ENCODE peak calls at places on chromosomes 13 and 19, in seven cellular contexts. E is A549; A is fibroblast of pulmonary artery; G is HFF-Myc; M is AG10803; N is CD4-positive, CD25-positive, alpha-beta regulatory T cell; K is thoracic aorta. D is an unnamed sample.

GRCh38 chr13:46687810-46688209 is 109.2 kb downstream of the ESD start:
- DNase-seq in E (peak), A (peak), G (peak), M (no peak), N (no peak), K (no peak), D (no peak)

GRCh38 chr19:919157-920050 is 2.3 kb downstream of the KISS1R start:
- DNase-seq in E (no peak), A (no peak), G (no peak), M (no peak), N (no peak), K (no peak), D (no peak)

GRCh38 chr19:19217110-19217509 is 5.4 kb downstream of the NCAN start:
- DNase-seq in E (peak), A (peak), G (no peak), M (peak), N (no peak), K (no peak), D (peak)

GRCh38 chr13:19888799-19889198 is 25.4 kb upstream of the ZMYM5 start:
- DNase-seq in E (no peak), A (peak), G (no peak), M (peak), N (no peak), K (no peak), D (no peak)

GRCh38 chr19:29559743-29560142 is 33.9 kb downstream of the VSTM2B start:
- DNase-seq in E (no peak), A (no peak), G (no peak), M (no peak), N (no peak), K (no peak), D (no peak)

GRCh38 chr19:1455336-1456120 is 5.6 kb downstream of the APC2 start:
- DNase-seq in E (peak), A (peak), G (no peak), M (peak), N (peak), K (peak), D (peak)

GRCh38 chr13:114071991-114072390 is 60.4 kb downstream of the RASA3 start:
- DNase-seq in E (no peak), A (no peak), G (no peak), M (no peak), N (no peak), K (no peak), D (no peak)

GRCh38 chr19:50657672-50658437 is 8.6 kb downstream of the C19orf81 start:
- DNase-seq in E (peak), A (peak), G (peak), M (peak), N (peak), K (peak), D (peak)

GRCh38 chr19:18865973-18866799 is 29.8 kb downstream of the CERS1 start:
- DNase-seq in E (peak), A (peak), G (no peak), M (peak), N (peak), K (no peak), D (peak)

GRCh38 chr19:5326986-5327623 is 13.5 kb downstream of the PTPRS start:
- DNase-seq in E (no peak), A (no peak), G (no peak), M (no peak), N (no peak), K (no peak), D (no peak)

GRCh38 chr19:4687396-4687795 is 17.3 kb upstream of the MYDGF start:
- DNase-seq in E (no peak), A (no peak), G (no peak), M (no peak), N (no peak), K (no peak), D (no peak)

GRCh38 chr19:49469828-49470614 is 4.0 kb upstream of the FLT3LG start:
- DNase-seq in E (no peak), A (no peak), G (no peak), M (no peak), N (peak), K (no peak), D (peak)

GRCh38 chr13:22074403-22074802 is 403.5 kb downstream of the FGF9 start:
- DNase-seq in E (no peak), A (no peak), G (no peak), M (no peak), N (no peak), K (no peak), D (no peak)

DNA sequence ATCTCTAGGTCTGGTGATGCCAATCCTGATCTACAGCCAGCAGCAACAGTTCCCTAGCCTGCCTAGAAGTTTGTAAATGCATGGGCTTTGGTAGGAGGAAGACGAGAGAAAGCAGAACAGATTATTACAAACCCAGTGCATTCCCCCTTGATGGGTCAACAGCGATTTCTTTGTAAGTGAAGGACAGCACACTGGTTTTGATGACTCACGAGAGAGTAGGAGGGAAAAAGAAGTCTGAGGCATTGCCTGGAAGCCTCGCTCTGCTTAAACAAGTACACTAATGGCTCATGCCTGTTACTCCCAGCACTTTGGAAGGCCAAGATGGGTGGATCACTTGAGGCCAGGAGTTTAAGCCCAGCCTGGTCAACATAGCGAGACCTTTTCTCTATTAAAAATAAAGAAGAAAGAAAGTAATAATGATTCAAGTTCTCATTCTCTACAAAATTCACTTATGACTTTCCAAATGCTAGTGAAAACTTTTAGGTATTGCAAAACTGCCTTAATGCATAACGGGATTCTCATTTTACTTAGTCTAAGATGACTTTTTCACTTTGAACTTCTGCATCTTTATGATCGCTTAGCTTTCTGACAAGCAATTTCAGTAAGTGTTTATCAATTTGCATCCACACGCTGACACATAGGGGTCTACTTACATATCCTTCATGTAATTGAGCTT is 47.7 kb upstream of the USPL1 start:
- DNase-seq in E (peak), A (peak), G (peak), M (peak), N (no peak), K (peak), D (no peak)
- H3K4me3 ChIP-seq in E (no peak), A (no peak), G (no peak), M (no peak), N (no peak), K (no peak), D (no peak)

GRCh38 chr13:95644611-95645052 is at the start of gene DZIP1:
- DNase-seq in E (peak), A (peak), G (peak), M (peak), N (no peak), K (peak), D (peak)
- H3K4me3 ChIP-seq in E (peak), A (peak), G (peak), M (peak), N (no peak), K (peak), D (peak)

DNA sequence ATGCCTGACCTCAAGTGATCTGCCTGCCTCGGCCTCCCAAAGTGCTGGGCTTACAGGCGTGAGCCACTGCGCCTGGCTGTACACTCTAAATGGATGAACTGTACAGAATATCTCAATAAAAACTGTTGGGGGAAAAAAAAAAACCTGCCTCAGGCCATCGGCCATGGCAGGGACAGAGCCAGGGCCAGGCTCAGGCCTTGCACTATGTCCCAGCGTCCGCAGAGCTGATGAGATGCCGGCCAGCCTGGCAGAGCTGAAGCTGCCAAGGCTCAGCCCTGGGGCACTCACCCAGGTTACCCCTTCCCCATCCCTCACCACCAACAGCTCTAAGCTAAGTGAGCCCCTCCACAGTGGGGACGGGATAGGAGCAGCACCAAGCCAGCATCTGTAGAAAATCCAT is 6.1 kb downstream of the PPP6R1 start:
- DNase-seq in E (no peak), A (no peak), G (no peak), M (no peak), N (no peak), K (no peak), D (no peak)
- H3K4me3 ChIP-seq in E (no peak), A (no peak), G (no peak), M (no peak), N (peak), K (no peak), D (no peak)

DNA sequence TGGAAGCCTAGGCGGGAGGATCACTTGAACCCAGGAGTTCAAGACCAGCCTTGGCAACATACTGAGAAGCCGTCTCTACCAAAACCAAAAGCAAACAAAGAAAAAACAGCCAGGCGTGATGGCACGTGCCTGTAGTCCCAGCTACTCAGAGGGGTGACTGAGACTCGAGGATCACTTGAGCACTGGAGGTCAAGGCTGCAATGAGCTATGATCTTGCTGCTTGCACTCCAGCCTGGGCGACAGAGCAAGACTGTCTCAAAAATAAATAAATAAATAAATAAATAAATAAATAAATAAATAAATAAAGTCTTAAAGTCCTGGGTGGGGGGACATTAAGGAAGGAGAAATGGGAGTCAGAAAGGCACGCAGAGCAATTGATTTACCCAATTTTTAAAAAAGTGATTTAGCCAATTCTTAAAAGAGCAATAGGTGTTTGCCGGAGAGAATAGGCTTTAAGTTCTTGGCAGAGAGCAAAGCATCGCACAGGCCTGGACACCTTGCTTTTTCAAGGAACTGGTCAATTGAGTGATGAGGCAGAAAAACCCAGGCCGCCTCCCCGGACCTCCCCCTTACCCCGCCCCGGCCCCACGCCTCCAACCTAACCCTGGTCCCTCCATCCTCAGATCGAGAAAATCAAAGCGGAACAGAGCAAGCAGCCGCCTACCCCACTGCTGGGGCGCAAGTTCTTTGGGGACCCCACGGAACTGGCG is 9.5 kb upstream of the SHKBP1 start:
- DNase-seq in E (no peak), A (no peak), G (no peak), M (no peak), N (no peak), K (no peak), D (no peak)
- H3K4me3 ChIP-seq in E (peak), A (peak), G (peak), M (peak), N (no peak), K (peak), D (no peak)

GRCh38 chr19:13507053-13507611 is 853 bp upstream of the CACNA1A start:
- DNase-seq in E (no peak), A (no peak), G (no peak), M (peak), N (no peak), K (no peak), D (no peak)
- H3K4me3 ChIP-seq in E (no peak), A (no peak), G (no peak), M (peak), N (no peak), K (no peak), D (no peak)

GRCh38 chr13:99959538-99960230 is 11.9 kb downstream of the ZIC5 start:
- DNase-seq in E (no peak), A (no peak), G (no peak), M (no peak), N (no peak), K (no peak), D (no peak)
- H3K4me3 ChIP-seq in E (peak), A (no peak), G (no peak), M (no peak), N (peak), K (peak), D (no peak)

DNA sequence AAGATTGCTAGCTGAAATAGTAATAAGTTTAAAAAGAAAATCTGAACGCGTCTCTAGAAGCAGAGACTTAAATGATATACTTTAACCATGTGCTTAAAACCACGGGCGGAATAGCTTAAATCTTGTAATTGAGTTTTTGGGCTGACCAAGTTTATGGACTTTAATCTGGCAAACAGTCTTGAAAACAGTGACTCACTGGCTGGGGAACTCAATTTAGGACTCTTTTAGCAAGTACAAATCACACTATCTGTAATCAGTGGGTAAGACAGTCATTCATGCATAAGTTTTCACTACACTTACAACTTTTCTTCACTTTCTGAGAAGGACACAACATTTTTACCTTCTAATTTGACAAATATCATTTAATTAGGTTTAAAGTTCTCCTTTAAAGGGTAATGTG is 26.8 kb downstream of the ZNF627 start:
- DNase-seq in E (no peak), A (peak), G (no peak), M (peak), N (no peak), K (no peak), D (no peak)
- H3K4me3 ChIP-seq in E (no peak), A (no peak), G (no peak), M (no peak), N (no peak), K (peak), D (no peak)

GRCh38 chr19:57888494-57889231 is at the start of gene ZNF814:
- DNase-seq in E (peak), A (peak), G (peak), M (peak), N (peak), K (peak), D (no peak)

GRCh38 chr19:57888107-57888493 is 737 bp downstream of the ZNF814 start:
- DNase-seq in E (no peak), A (no peak), G (no peak), M (no peak), N (no peak), K (no peak), D (no peak)

GRCh38 chr19:57886046-57886445 is 2.8 kb downstream of the ZNF814 start:
- DNase-seq in E (no peak), A (no peak), G (no peak), M (no peak), N (no peak), K (no peak), D (no peak)

GRCh38 chr19:57887195-57887941 is 1.5 kb downstream of the ZNF814 start:
- DNase-seq in E (no peak), A (peak), G (no peak), M (no peak), N (no peak), K (no peak), D (no peak)
- H3K4me3 ChIP-seq in E (no peak), A (peak), G (peak), M (no peak), N (peak), K (peak), D (no peak)